ENCODE peak calls at places on chromosomes 3 and 15, in four cellular contexts. R is ovary, W is MM.1S, Y is cardiac muscle cell. K is an unnamed sample.

GRCh38 chr3:184769771-184770170 is 42.2 kb upstream of the VPS8 start:
- DNase-seq in Y (no peak), W (no peak), R (no peak), K (no peak)

GRCh38 chr3:100254168-100254777 is 6.5 kb upstream of the TBC1D23 start:
- DNase-seq in Y (peak), R (peak), W (peak), K (peak)

GRCh38 chr15:83323296-83323711 is 38.8 kb upstream of the BNC1 start:
- DNase-seq in R (no peak), Y (peak), W (no peak), K (no peak)

GRCh38 chr3:143090486-143090885 is 29.1 kb upstream of the CHST2 start:
- DNase-seq in Y (no peak), R (no peak), W (no peak), K (no peak)

GRCh38 chr3:129281726-129282125 is 3.1 kb downstream of the HMCES start:
- DNase-seq in R (no peak), W (no peak), Y (no peak), K (no peak)

GRCh38 chr3:65714138-65714537 is 324.6 kb downstream of the MAGI1 start:
- DNase-seq in Y (peak), W (no peak), R (no peak), K (no peak)

GRCh38 chr3:193229851-193230250 is 11.2 kb upstream of the PLAAT1 start:
- DNase-seq in R (no peak), W (no peak), Y (no peak), K (no peak)

GRCh38 chr3:3699816-3700633 is 99.2 kb upstream of the LRRN1 start:
- DNase-seq in W (peak), Y (no peak), R (no peak), K (no peak)

GRCh38 chr3:52503788-52504424 is 8.8 kb downstream of the STAB1 start:
- DNase-seq in W (no peak), Y (no peak), R (no peak), K (no peak)

GRCh38 chr15:92809880-92810361 is 90.2 kb upstream of the CHD2 start:
- DNase-seq in Y (peak), R (peak), W (peak), K (no peak)

GRCh38 chr15:100007609-100008008 is 274.4 kb upstream of the LYSMD4 start:
- DNase-seq in Y (no peak), W (no peak), R (no peak), K (no peak)

GRCh38 chr3:177512945-177513671 is 315.8 kb upstream of the TBL1XR1 start:
- DNase-seq in W (no peak), Y (no peak), R (no peak), K (no peak)

GRCh38 chr15:58909616-58910015 is 23.9 kb downstream of the SLTM start:
- DNase-seq in W (no peak), Y (peak), R (no peak), K (no peak)

DNA sequence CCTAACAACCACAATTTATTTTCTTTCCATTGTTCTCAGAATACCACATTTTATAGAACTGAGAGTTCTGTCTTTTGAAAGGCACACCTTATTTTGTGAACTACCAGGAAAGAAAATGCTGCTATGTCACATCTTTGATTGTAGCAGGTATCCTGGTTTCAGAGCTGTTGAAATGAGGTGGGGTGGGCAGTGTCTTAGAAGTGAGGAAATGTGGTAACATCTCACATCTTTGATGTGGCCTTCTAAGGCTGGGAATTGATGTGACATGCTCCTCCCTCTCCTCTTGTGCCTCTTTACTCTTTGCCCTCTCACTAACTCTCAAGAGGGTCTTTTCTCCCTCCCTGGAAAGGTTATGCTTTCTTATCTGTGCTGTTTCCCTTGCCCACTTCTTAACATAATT is 23.8 kb upstream of the SPTSSB start:
- DNase-seq in W (peak), R (no peak), Y (no peak), K (peak)
- H3K4me3 ChIP-seq in W (no peak), R (no peak), Y (no peak), K (no peak)

DNA sequence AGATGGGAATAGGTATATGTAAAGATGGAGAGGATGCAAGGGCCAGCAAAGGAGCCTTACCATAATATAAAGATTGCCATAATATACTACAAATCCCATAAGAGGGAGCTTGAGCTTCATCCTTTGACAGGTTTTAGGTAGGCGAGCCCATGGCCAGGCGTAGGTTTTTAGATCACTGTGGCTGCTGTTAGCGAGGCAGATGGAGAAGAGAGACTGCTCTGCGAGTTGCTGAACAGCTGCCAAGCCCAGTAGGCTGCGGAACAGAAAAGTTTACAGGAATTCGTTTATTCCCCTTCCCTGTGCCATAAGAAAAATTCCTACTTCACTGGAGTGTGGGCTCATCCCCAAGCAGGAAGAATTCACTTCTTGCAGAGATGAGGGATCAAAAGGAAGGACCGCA is 30.4 kb downstream of the TMED3 start:
- DNase-seq in W (no peak), R (no peak), Y (peak), K (no peak)
- H3K4me3 ChIP-seq in W (no peak), R (no peak), Y (no peak), K (no peak)

DNA sequence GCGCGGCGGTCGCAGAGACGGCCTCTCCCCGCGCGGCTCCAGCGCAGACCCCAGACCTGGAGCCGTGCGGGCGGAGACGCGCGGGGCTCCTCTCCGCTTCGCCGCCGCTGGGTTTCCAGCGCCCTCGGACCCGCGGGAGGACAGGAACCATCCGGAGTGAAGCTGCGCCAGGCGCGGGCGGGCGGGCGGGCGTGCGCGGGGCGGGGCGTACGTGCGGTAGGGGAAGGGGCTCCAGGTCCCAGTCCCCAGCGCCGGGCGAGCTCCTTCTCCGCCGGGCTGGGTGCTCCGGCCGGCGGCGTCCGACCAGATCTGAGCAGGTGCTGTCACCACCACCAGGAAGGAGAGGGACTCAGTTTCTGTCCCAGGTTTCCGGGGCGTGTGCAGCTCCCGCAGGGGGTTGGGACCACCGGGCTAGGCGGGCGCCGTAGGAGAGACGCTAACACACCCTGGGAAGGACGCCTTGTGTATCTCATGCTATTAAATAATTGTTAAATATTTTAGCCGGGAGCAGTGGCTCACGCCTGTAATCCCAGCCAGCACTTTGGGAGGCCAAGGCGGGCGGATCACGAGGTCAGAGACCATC is at the start of gene CHRNA3:
- DNase-seq in W (no peak), Y (no peak), R (no peak), K (no peak)
- H3K4me3 ChIP-seq in W (no peak), Y (peak), R (peak), K (peak)

GRCh38 chr3:29281265-29282228 is 676 bp downstream of the RBMS3 start:
- DNase-seq in R (peak), Y (peak), W (peak), K (no peak)
- H3K4me3 ChIP-seq in R (peak), Y (peak), W (peak), K (no peak)

DNA sequence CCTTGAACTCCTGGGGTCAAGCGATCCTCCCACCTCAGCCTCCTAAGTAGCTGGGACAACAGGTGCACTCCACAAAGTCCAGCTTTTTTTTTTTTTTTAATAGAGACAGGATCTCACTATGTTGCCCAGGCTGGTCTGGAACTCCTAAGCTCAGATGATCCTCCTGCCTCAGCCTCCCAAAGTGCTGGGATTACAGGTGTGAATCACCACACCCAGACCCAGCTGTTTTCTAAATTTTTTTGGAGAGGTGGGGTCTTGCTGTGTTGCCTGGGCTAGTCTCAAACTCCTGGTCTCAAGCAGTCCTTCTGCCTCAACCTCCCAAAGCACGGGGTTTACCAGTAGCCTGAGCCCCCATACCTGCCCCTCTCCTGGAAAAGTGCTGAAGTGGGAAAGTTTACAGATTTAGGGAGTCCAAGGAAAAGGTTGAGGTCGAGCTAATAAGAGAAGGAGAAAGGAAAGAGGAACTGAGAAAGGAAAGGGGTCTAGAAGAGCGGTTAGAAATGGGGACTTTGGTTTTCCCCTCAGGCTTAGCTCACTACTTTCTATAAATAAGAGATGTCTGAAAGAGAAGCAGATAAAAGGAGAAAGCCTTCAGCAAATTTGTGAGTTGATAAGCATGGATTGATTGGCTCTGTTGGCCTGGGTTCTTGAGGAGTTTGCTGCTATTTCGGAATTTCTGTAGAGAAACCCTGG is 23.6 kb downstream of the UBE2E1 start:
- DNase-seq in R (no peak), W (peak), Y (no peak), K (no peak)
- H3K4me3 ChIP-seq in R (no peak), W (peak), Y (peak), K (no peak)

K was measured in Jurkat, Clone E6-1.